ENCODE peak calls at places on chromosomes 4 and X, in six cellular contexts. One of them, this sample, is unnamed.

GRCh38 chr4:48189731-48190130 is 55.7 kb upstream of the TXK start:
- DNase-seq in GM12878: no peak
- DNase-seq in mucosa of descending colon: no peak
- DNase-seq in breast epithelium: no peak
- DNase-seq in left lung: no peak
- DNase-seq in fibroblast of the aortic adventitia: no peak
- DNase-seq in this sample: no peak

GRCh38 chrX:12304261-12304660 is 166.0 kb downstream of the FRMPD4 start:
- DNase-seq in fibroblast of the aortic adventitia: peak; percentile 62
- DNase-seq in GM12878: no peak
- DNase-seq in mucosa of descending colon: no peak
- DNase-seq in breast epithelium: no peak
- DNase-seq in left lung: no peak
- DNase-seq in this sample: peak; percentile 30

GRCh38 chr4:41857225-41857624 is 78.0 kb upstream of the TMEM33 start:
- DNase-seq in breast epithelium: no peak
- DNase-seq in mucosa of descending colon: no peak
- DNase-seq in left lung: no peak
- DNase-seq in fibroblast of the aortic adventitia: no peak
- DNase-seq in GM12878: no peak
- DNase-seq in this sample: no peak

GRCh38 chr4:165131247-165131832 is 18.7 kb upstream of the TMEM192 start:
- DNase-seq in mucosa of descending colon: no peak
- DNase-seq in GM12878: peak; percentile 41
- DNase-seq in breast epithelium: peak; percentile 59
- DNase-seq in fibroblast of the aortic adventitia: peak; percentile 72
- DNase-seq in left lung: no peak
- DNase-seq in this sample: peak; percentile 62

GRCh38 chr4:147581601-147582350 is 35.4 kb upstream of the TMEM184C start:
- DNase-seq in GM12878: no peak
- DNase-seq in fibroblast of the aortic adventitia: peak; percentile 65
- DNase-seq in breast epithelium: no peak
- DNase-seq in mucosa of descending colon: no peak
- DNase-seq in left lung: no peak
- DNase-seq in this sample: peak; percentile 85

GRCh38 chrX:7062276-7062675 is 85.2 kb upstream of the STS start:
- DNase-seq in breast epithelium: no peak
- DNase-seq in mucosa of descending colon: no peak
- DNase-seq in fibroblast of the aortic adventitia: peak; percentile 12
- DNase-seq in left lung: no peak
- DNase-seq in GM12878: no peak
- DNase-seq in this sample: peak; percentile 25

GRCh38 chr4:107956011-107956410 is 24.7 kb downstream of the CYP2U1 start:
- DNase-seq in left lung: no peak
- DNase-seq in fibroblast of the aortic adventitia: no peak
- DNase-seq in GM12878: no peak
- DNase-seq in breast epithelium: no peak
- DNase-seq in mucosa of descending colon: no peak
- DNase-seq in this sample: no peak

GRCh38 chr4:7911044-7911578 is 28.6 kb downstream of the AFAP1 start:
- DNase-seq in left lung: peak; percentile 39
- DNase-seq in GM12878: no peak
- DNase-seq in mucosa of descending colon: no peak
- DNase-seq in breast epithelium: no peak
- DNase-seq in fibroblast of the aortic adventitia: peak; percentile 95
- DNase-seq in this sample: peak; percentile 93

GRCh38 chr4:21226637-21227538 is 526.6 kb downstream of the PACRGL start:
- DNase-seq in GM12878: no peak
- DNase-seq in left lung: no peak
- DNase-seq in breast epithelium: no peak
- DNase-seq in mucosa of descending colon: no peak
- DNase-seq in fibroblast of the aortic adventitia: no peak
- DNase-seq in this sample: no peak

GRCh38 chr4:86233090-86233489 is 126.8 kb downstream of the MAPK10 start:
- DNase-seq in breast epithelium: no peak
- DNase-seq in mucosa of descending colon: no peak
- DNase-seq in fibroblast of the aortic adventitia: no peak
- DNase-seq in GM12878: no peak
- DNase-seq in left lung: no peak
- DNase-seq in this sample: no peak

GRCh38 chr4:138111462-138112000 is 130.6 kb downstream of the SLC7A11 start:
- DNase-seq in breast epithelium: no peak
- DNase-seq in left lung: no peak
- DNase-seq in mucosa of descending colon: no peak
- DNase-seq in GM12878: no peak
- DNase-seq in fibroblast of the aortic adventitia: peak; percentile 74
- DNase-seq in this sample: peak; percentile 25

GRCh38 chr4:163607292-163607691 is 112.8 kb downstream of the TMA16 start:
- DNase-seq in mucosa of descending colon: no peak
- DNase-seq in fibroblast of the aortic adventitia: no peak
- DNase-seq in GM12878: no peak
- DNase-seq in left lung: no peak
- DNase-seq in breast epithelium: no peak
- DNase-seq in this sample: no peak

GRCh38 chr4:110275871-110276270 is 77.5 kb upstream of the ELOVL6 start:
- DNase-seq in fibroblast of the aortic adventitia: peak; percentile 40
- DNase-seq in mucosa of descending colon: no peak
- DNase-seq in breast epithelium: no peak
- DNase-seq in left lung: no peak
- DNase-seq in GM12878: no peak
- DNase-seq in this sample: peak; percentile 16

GRCh38 chr4:148092316-148093014 is 349.7 kb downstream of the NR3C2 start:
- DNase-seq in breast epithelium: no peak
- DNase-seq in left lung: no peak
- DNase-seq in fibroblast of the aortic adventitia: peak; percentile 7
- DNase-seq in GM12878: no peak
- DNase-seq in mucosa of descending colon: no peak
- DNase-seq in this sample: no peak

GRCh38 chrX:51361251-51361650 is 28.6 kb downstream of the NUDT10 start:
- DNase-seq in fibroblast of the aortic adventitia: no peak
- DNase-seq in mucosa of descending colon: no peak
- DNase-seq in GM12878: no peak
- DNase-seq in left lung: no peak
- DNase-seq in breast epithelium: no peak
- DNase-seq in this sample: no peak

GRCh38 chr4:88415982-88416381 is 37.3 kb downstream of the HERC6 start:
- DNase-seq in mucosa of descending colon: no peak
- DNase-seq in GM12878: no peak
- DNase-seq in breast epithelium: no peak
- DNase-seq in left lung: no peak
- DNase-seq in fibroblast of the aortic adventitia: no peak
- DNase-seq in this sample: no peak

GRCh38 chr4:184891765-184892164 is 66.0 kb upstream of the ACSL1 start:
- DNase-seq in GM12878: no peak
- DNase-seq in fibroblast of the aortic adventitia: no peak
- DNase-seq in left lung: no peak
- DNase-seq in mucosa of descending colon: no peak
- DNase-seq in breast epithelium: no peak
- DNase-seq in this sample: no peak

GRCh38 chrX:56498756-56499155 is 64.7 kb upstream of the UBQLN2 start:
- DNase-seq in left lung: no peak
- DNase-seq in mucosa of descending colon: no peak
- DNase-seq in breast epithelium: no peak
- DNase-seq in fibroblast of the aortic adventitia: no peak
- DNase-seq in GM12878: no peak
- DNase-seq in this sample: no peak

GRCh38 chr4:183600189-183600685 is 58.7 kb downstream of the RWDD4 start:
- DNase-seq in mucosa of descending colon: no peak
- DNase-seq in left lung: no peak
- DNase-seq in breast epithelium: no peak
- DNase-seq in fibroblast of the aortic adventitia: no peak
- DNase-seq in GM12878: no peak
- DNase-seq in this sample: peak; percentile 28

DNA sequence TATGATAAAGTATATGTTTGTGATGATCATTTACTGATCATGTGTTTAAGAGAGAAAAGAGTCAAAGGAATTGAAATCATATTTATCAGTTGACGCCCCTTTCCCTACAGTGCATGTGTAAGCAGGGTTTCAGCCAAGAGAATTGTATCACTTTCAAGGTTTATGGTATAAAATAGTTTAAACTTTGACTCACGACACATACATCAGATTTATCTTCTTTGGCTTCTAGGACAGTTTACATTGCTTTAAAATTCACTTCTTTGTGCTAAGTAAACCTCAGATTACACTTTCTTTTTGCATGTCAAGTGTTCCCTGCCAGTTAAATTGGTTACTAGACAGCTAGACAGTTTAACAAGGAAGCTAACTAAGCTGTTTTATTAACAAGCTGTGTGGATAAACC is 86.3 kb upstream of the MYOZ2 start:
- DNase-seq in fibroblast of the aortic adventitia: no peak
- DNase-seq in mucosa of descending colon: no peak
- DNase-seq in GM12878: no peak
- DNase-seq in left lung: no peak
- DNase-seq in breast epithelium: no peak
- DNase-seq in this sample: peak; percentile 37
- TF ChIP-seq CTCF in fibroblast of the aortic adventitia: no peak
- TF ChIP-seq CTCF in mucosa of descending colon: no peak
- TF ChIP-seq CTCF in GM12878: no peak
- TF ChIP-seq CTCF in left lung: no peak
- TF ChIP-seq CTCF in breast epithelium: no peak
- TF ChIP-seq CTCF in this sample: no peak

GRCh38 chrX:76148011-76148665 is 24.7 kb upstream of the PBDC1 start:
- DNase-seq in mucosa of descending colon: no peak
- DNase-seq in fibroblast of the aortic adventitia: peak; percentile 43
- DNase-seq in breast epithelium: no peak
- DNase-seq in left lung: no peak
- DNase-seq in GM12878: peak; percentile 20
- DNase-seq in this sample: peak; percentile 7
- H3K4me3 ChIP-seq in mucosa of descending colon: no peak overlapping the region
- H3K4me3 ChIP-seq in fibroblast of the aortic adventitia: peak overlapping the region; percentile 25
- H3K4me3 ChIP-seq in breast epithelium: no peak overlapping the region
- H3K4me3 ChIP-seq in left lung: peak overlapping the region; percentile 9
- H3K4me3 ChIP-seq in GM12878: peak overlapping the region; percentile 31
- H3K4me3 ChIP-seq in this sample: no peak overlapping the region

DNA sequence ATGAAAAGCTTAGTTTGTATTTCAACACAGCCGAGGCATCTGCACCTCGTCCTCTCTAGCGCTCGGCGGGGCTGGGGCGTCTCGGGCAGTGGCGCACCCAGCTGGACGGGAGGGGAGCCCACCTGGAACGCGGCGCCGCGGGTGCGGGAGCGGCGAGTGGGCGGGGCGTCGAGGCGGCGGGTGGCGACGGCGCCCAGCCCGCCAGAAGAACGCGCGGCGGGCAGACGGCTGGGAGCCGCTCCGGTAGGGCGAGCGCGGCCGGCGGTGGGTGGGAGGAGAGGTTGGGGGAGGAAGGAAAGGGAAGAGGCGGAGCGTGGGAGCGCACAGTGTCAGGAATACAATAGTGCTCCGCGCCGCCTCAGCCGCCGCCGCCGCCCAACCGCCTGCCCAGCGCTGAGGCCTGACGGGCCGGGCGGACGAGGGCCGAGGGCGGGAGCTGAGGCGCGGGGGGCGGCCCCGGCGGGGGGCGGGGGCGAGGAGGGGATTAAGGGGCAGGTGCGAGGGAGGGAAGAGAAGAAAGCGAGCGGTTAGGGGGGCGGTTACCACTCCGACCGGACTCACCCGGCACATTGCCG is at the start of gene JADE3:
- DNase-seq in fibroblast of the aortic adventitia: peak; percentile 63
- DNase-seq in left lung: peak; percentile 77
- DNase-seq in GM12878: no peak
- DNase-seq in breast epithelium: peak; percentile 70
- DNase-seq in mucosa of descending colon: peak; percentile 78
- DNase-seq in this sample: peak; percentile 69
- TF ChIP-seq CTCF in fibroblast of the aortic adventitia: no peak
- TF ChIP-seq CTCF in left lung: no peak
- TF ChIP-seq CTCF in GM12878: peak; percentile 3
- TF ChIP-seq CTCF in breast epithelium: no peak
- TF ChIP-seq CTCF in mucosa of descending colon: no peak
- TF ChIP-seq CTCF in this sample: no peak

DNA sequence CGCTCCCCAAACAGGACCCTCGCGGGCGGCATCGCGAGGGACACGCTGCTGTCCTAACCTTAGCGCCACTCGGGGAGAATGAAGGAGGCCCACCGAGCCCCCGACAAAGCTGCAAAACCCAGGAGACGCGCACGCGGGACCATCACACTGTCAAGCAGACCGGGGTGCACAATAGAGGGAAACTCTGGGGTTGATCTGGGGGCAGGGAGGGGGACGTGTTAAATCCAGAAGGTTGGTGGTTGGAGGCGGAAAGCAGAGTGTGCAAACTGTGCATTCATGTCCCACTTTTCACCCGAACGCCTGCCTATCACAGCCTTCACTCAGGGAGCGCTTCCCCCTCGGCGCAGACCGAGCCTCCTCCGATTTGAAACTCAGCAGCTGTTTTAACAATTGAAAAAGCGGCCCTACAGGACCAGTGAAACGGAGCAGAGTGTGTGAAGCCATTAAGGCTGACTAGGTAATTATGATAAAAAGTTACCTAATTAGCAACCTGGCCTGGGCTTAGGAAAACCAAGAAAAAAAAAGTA is 564 bp upstream of the NDNF start:
- DNase-seq in GM12878: no peak
- DNase-seq in left lung: no peak
- DNase-seq in mucosa of descending colon: no peak
- DNase-seq in fibroblast of the aortic adventitia: no peak
- DNase-seq in breast epithelium: no peak
- DNase-seq in this sample: peak; percentile 6
- H3K4me3 ChIP-seq in GM12878: no peak overlapping the region
- H3K4me3 ChIP-seq in left lung: peak overlapping the region; percentile 51
- H3K4me3 ChIP-seq in mucosa of descending colon: no peak overlapping the region
- H3K4me3 ChIP-seq in fibroblast of the aortic adventitia: peak overlapping the region; percentile 64
- H3K4me3 ChIP-seq in breast epithelium: peak overlapping the region; percentile 54
- H3K4me3 ChIP-seq in this sample: peak overlapping the region; percentile 41

DNA sequence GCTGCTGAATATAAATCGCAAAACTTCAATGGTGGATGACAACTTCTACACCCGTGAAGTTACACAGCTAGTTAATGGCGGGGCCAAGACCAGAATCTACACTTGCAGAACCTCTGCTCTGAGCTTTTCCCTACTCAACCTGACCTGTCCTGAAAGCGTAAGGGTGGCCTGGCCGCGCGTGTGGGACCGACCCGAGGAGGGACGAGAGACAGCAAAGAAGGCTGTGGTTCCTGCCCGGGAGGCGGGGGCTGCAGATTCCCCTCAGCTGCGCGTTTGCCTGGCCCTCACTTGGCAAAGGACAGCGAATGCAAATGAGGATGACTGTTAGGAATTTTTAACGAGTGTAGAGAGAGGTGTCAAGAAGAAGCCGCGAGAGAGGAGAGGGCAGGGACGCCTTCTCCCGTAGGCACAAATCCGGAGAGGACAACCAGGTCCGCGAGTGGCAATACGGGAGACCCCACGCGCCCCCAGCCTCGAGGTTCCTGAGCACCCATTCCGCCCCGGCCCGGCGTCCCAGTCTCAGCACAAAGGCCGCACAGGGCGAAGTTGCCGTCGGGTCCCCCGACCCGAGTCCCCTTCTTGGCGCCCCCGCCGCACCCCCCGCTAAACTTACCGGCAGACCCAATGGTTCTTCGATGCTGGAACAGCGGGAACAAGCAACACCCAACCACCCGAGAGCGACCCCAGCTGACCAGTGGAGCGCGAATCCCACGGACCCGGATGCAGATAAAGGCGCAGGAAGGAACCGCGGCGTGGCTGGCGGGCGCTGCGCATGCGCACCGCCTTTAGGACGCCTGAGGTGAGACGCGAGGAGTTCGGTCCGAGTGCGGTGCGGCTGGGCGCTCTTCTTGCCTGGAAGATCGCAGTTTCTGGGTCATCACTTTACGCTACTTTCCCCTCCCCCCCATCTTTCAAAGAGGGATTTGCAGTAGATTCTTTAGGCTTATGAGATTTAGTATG is at the start of gene GNPDA2:
- DNase-seq in fibroblast of the aortic adventitia: peak; percentile 90
- DNase-seq in mucosa of descending colon: peak; percentile 92
- DNase-seq in left lung: peak; percentile 91
- DNase-seq in breast epithelium: peak; percentile 80
- DNase-seq in GM12878: peak; percentile 50
- DNase-seq in this sample: peak; percentile 90
- TF ChIP-seq CTCF in fibroblast of the aortic adventitia: peak; percentile 27
- TF ChIP-seq CTCF in mucosa of descending colon: no peak
- TF ChIP-seq CTCF in left lung: no peak
- TF ChIP-seq CTCF in breast epithelium: no peak
- TF ChIP-seq CTCF in GM12878: peak; percentile 30
- TF ChIP-seq CTCF in this sample: peak; percentile 25

This sample was measured in fibroblast of villous mesenchyme.